ENCODE peak calls at places on chromosomes 2 and 18, in nine cellular contexts. I, R, K, T, J, Z, O, N and A are unnamed samples.
A peak's percentile ranks its signal among the peaks of the same experiment; 100 is the strongest.

GRCh38 chr2:127046579-127046978 is 60.4 kb downstream of the BIN1 start:
- DNase-seq in I (peak; percentile 44), R (no peak), K (no peak), T (no peak), J (no peak), Z (no peak), O (no peak), N (no peak), A (no peak)

GRCh38 chr2:230944123-230944653 is 19.1 kb upstream of the GPR55 start:
- DNase-seq in I (no peak), R (no peak), K (no peak), T (no peak), J (no peak), Z (no peak), O (no peak), N (no peak), A (no peak)

GRCh38 chr2:18911416-18911815 is 322.0 kb upstream of the NT5C1B start:
- DNase-seq in I (no peak), R (no peak), K (no peak), T (no peak), J (no peak), Z (no peak), O (no peak), N (no peak), A (no peak)

GRCh38 chr18:77141401-77142118 is 9.0 kb upstream of the MBP start:
- DNase-seq in I (no peak), R (no peak), K (no peak), T (no peak), J (no peak), Z (no peak), O (no peak), N (no peak), A (no peak)

GRCh38 chr2:174873457-174873856 is 109.2 kb upstream of the CHRNA1 start:
- DNase-seq in I (no peak), R (peak; percentile 14), K (peak; percentile 24), T (no peak), J (peak; percentile 5), Z (no peak), O (no peak), N (no peak), A (peak; percentile 19)

GRCh38 chr2:161420406-161421025 is 4.4 kb downstream of the TBR1 start:
- DNase-seq in I (no peak), R (no peak), K (no peak), T (no peak), J (no peak), Z (no peak), O (no peak), N (no peak), A (no peak)

GRCh38 chr2:119066272-119066804 is 92.2 kb downstream of the C1QL2 start:
- DNase-seq in I (no peak), R (no peak), K (peak; percentile 10), T (no peak), J (peak; percentile 1), Z (no peak), O (no peak), N (no peak), A (no peak)

GRCh38 chr2:207530160-207531023 is 630 bp downstream of the CREB1 start:
- DNase-seq in I (peak; percentile 65), R (no peak), K (peak; percentile 46), T (peak; percentile 28), J (peak; percentile 50), Z (no peak), O (peak; percentile 49), N (peak; percentile 38), A (peak; percentile 55)

GRCh38 chr2:28380185-28380584 is 12.5 kb upstream of the FOSL2 start:
- DNase-seq in I (no peak), R (no peak), K (no peak), T (no peak), J (no peak), Z (no peak), O (no peak), N (no peak), A (no peak)

GRCh38 chr18:57940166-57940565 is 103.9 kb upstream of the NEDD4L start:
- DNase-seq in I (no peak), R (no peak), K (no peak), T (no peak), J (no peak), Z (no peak), O (no peak), N (no peak), A (no peak)